ENCODE peak calls at places on chromosome 6, in eight cellular contexts. Q is stimulated activated CD4-positive, alpha-beta T cell treated with anti-CD3 and anti-CD28 coated beads, Interleukin-4, amount 100 ng/mL, for 48 hours; G is mucosa of descending colon; X is activated naive CD8-positive, alpha-beta T cell treated with anti-CD3 and anti-CD28 coated beads for 36 hours; I is sciatic nerve; C is ureter; F is foreskin fibroblast; E is AG09309. Y is an unnamed sample.
A peak's percentile ranks its signal among the peaks of the same experiment; 100 is the strongest.

GRCh38 chr6:81763968-81764367 is 11.5 kb upstream of the TENT5A start:
- DNase-seq in F (no peak), Q (no peak), E (no peak), C (no peak), I (no peak), G (no peak), X (no peak), Y (no peak)

GRCh38 chr6:3809982-3810381 is 39.2 kb upstream of the FAM50B start:
- DNase-seq in G (no peak), E (no peak), F (no peak), X (no peak), I (no peak), C (no peak), Q (no peak), Y (no peak)

GRCh38 chr6:107819976-107820551 is 4.0 kb downstream of the SCML4 start:
- DNase-seq in Q (no peak), G (no peak), C (no peak), E (no peak), I (no peak), F (peak; percentile 24), X (peak; percentile 39), Y (peak; percentile 83)

GRCh38 chr6:116059713-116060571 is 749 bp downstream of the FRK start:
- DNase-seq in E (no peak), C (no peak), X (no peak), G (peak; percentile 60), I (no peak), F (no peak), Q (no peak), Y (no peak)

GRCh38 chr6:66930559-66931290 is 1223.7 kb upstream of the EYS start:
- DNase-seq in G (no peak), E (no peak), X (no peak), Q (no peak), I (no peak), F (peak; percentile 61), C (no peak), Y (no peak)

GRCh38 chr6:5220436-5220835 is 40.3 kb downstream of the LYRM4 start:
- DNase-seq in I (no peak), G (no peak), E (no peak), C (no peak), F (no peak), Q (no peak), X (no peak), Y (no peak)

GRCh38 chr6:89411269-89412070 is 603 bp downstream of the RRAGD start:
- DNase-seq in Q (peak; percentile 15), G (peak; percentile 12), F (no peak), X (peak; percentile 45), C (peak; percentile 54), I (peak; percentile 64), E (no peak), Y (peak; percentile 84)

GRCh38 chr6:3088853-3089445 is 20.7 kb downstream of the RIPK1 start:
- DNase-seq in G (no peak), C (no peak), E (no peak), F (peak; percentile 40), I (no peak), X (no peak), Q (no peak), Y (no peak)

GRCh38 chr6:39426057-39426592 is 103.6 kb upstream of the KCNK16 start:
- DNase-seq in X (no peak), C (no peak), Q (no peak), F (peak; percentile 86), E (peak; percentile 41), I (no peak), G (no peak), Y (peak; percentile 17)

GRCh38 chr6:3518356-3518841 is 61.5 kb upstream of the SLC22A23 start:
- DNase-seq in I (no peak), G (peak; percentile 45), X (no peak), E (peak; percentile 71), C (peak; percentile 65), Q (no peak), F (peak; percentile 88), Y (peak; percentile 89)